ENCODE peak calls at places on chromosomes 2 and 18, in seven cellular contexts. One of them, this sample, is unnamed.

GRCh38 chr2:113877651-113878594 is 12.0 kb upstream of the ACTR3 start:
- DNase-seq in EL: peak; percentile 57
- DNase-seq in fibroblast of mammary gland: peak; percentile 78
- DNase-seq in DMS53: peak; percentile 16
- DNase-seq in substantia nigra: no peak
- DNase-seq in cardiac muscle cell: no peak
- DNase-seq in neural progenitor cell: no peak
- DNase-seq in this sample: peak; percentile 18

GRCh38 chr2:2291500-2292260 is 39.4 kb downstream of the MYT1L start:
- DNase-seq in fibroblast of mammary gland: no peak
- DNase-seq in substantia nigra: no peak
- DNase-seq in DMS53: peak; percentile 4
- DNase-seq in neural progenitor cell: peak; percentile 74
- DNase-seq in EL: no peak
- DNase-seq in cardiac muscle cell: peak; percentile 52
- DNase-seq in this sample: peak; percentile 6

GRCh38 chr2:118185210-118186109 is 97.2 kb downstream of the INSIG2 start:
- DNase-seq in substantia nigra: peak; percentile 9
- DNase-seq in neural progenitor cell: peak; percentile 77
- DNase-seq in fibroblast of mammary gland: peak; percentile 30
- DNase-seq in DMS53: peak; percentile 80
- DNase-seq in cardiac muscle cell: peak; percentile 76
- DNase-seq in EL: peak; percentile 39
- DNase-seq in this sample: peak; percentile 53

GRCh38 chr18:8869696-8870095 is 164.3 kb downstream of the MTCL1 start:
- DNase-seq in EL: no peak
- DNase-seq in substantia nigra: no peak
- DNase-seq in DMS53: no peak
- DNase-seq in neural progenitor cell: no peak
- DNase-seq in cardiac muscle cell: no peak
- DNase-seq in fibroblast of mammary gland: no peak
- DNase-seq in this sample: no peak

GRCh38 chr18:79121746-79122474 is 52.7 kb downstream of the ATP9B start:
- DNase-seq in EL: no peak
- DNase-seq in neural progenitor cell: no peak
- DNase-seq in cardiac muscle cell: no peak
- DNase-seq in substantia nigra: no peak
- DNase-seq in fibroblast of mammary gland: peak; percentile 39
- DNase-seq in DMS53: no peak
- DNase-seq in this sample: no peak

GRCh38 chr2:231198291-231199173 is at the start of gene ARMC9:
- DNase-seq in substantia nigra: peak; percentile 20
- DNase-seq in DMS53: peak; percentile 89
- DNase-seq in cardiac muscle cell: peak; percentile 89
- DNase-seq in EL: peak; percentile 71
- DNase-seq in fibroblast of mammary gland: peak; percentile 40
- DNase-seq in neural progenitor cell: peak; percentile 92
- DNase-seq in this sample: peak; percentile 97

GRCh38 chr2:71313-72035 is 25.2 kb upstream of the FAM110C start:
- DNase-seq in EL: no peak
- DNase-seq in cardiac muscle cell: no peak
- DNase-seq in substantia nigra: no peak
- DNase-seq in neural progenitor cell: no peak
- DNase-seq in fibroblast of mammary gland: no peak
- DNase-seq in DMS53: peak; percentile 17
- DNase-seq in this sample: no peak

GRCh38 chr2:67459761-67460160 is 62.6 kb downstream of the ETAA1 start:
- DNase-seq in DMS53: no peak
- DNase-seq in substantia nigra: no peak
- DNase-seq in fibroblast of mammary gland: no peak
- DNase-seq in neural progenitor cell: no peak
- DNase-seq in cardiac muscle cell: no peak
- DNase-seq in EL: no peak
- DNase-seq in this sample: no peak

GRCh38 chr2:15619510-15619909 is 27.8 kb downstream of the DDX1 start:
- DNase-seq in cardiac muscle cell: no peak
- DNase-seq in DMS53: no peak
- DNase-seq in fibroblast of mammary gland: no peak
- DNase-seq in substantia nigra: no peak
- DNase-seq in neural progenitor cell: no peak
- DNase-seq in EL: no peak
- DNase-seq in this sample: no peak

GRCh38 chr2:238456449-238456848 is 29.7 kb downstream of the ASB1 start:
- DNase-seq in cardiac muscle cell: no peak
- DNase-seq in substantia nigra: no peak
- DNase-seq in neural progenitor cell: no peak
- DNase-seq in EL: no peak
- DNase-seq in DMS53: no peak
- DNase-seq in fibroblast of mammary gland: no peak
- DNase-seq in this sample: no peak

GRCh38 chr18:36191286-36191685 is 4.0 kb downstream of the MOCOS start:
- DNase-seq in neural progenitor cell: no peak
- DNase-seq in cardiac muscle cell: no peak
- DNase-seq in substantia nigra: no peak
- DNase-seq in fibroblast of mammary gland: no peak
- DNase-seq in EL: no peak
- DNase-seq in DMS53: no peak
- DNase-seq in this sample: no peak

GRCh38 chr2:50596521-50596920 is 435.4 kb downstream of the NRXN1 start:
- DNase-seq in EL: no peak
- DNase-seq in cardiac muscle cell: no peak
- DNase-seq in substantia nigra: no peak
- DNase-seq in neural progenitor cell: no peak
- DNase-seq in fibroblast of mammary gland: no peak
- DNase-seq in DMS53: no peak
- DNase-seq in this sample: no peak

GRCh38 chr2:47307066-47307465 is 95.9 kb upstream of the MSH2 start:
- DNase-seq in EL: peak; percentile 21
- DNase-seq in cardiac muscle cell: no peak
- DNase-seq in fibroblast of mammary gland: no peak
- DNase-seq in DMS53: peak; percentile 9
- DNase-seq in substantia nigra: no peak
- DNase-seq in neural progenitor cell: no peak
- DNase-seq in this sample: no peak

GRCh38 chr2:234963785-234964615 is 12.2 kb downstream of the SH3BP4 start:
- DNase-seq in substantia nigra: no peak
- DNase-seq in cardiac muscle cell: no peak
- DNase-seq in fibroblast of mammary gland: peak; percentile 86
- DNase-seq in EL: peak; percentile 66
- DNase-seq in neural progenitor cell: no peak
- DNase-seq in DMS53: no peak
- DNase-seq in this sample: no peak

GRCh38 chr2:64354857-64355680 is 98.9 kb upstream of the LGALSL start:
- DNase-seq in fibroblast of mammary gland: peak; percentile 89
- DNase-seq in substantia nigra: no peak
- DNase-seq in neural progenitor cell: no peak
- DNase-seq in cardiac muscle cell: no peak
- DNase-seq in DMS53: peak; percentile 17
- DNase-seq in EL: peak; percentile 77
- DNase-seq in this sample: no peak

GRCh38 chr2:65382776-65383357 is 49.5 kb downstream of the SPRED2 start:
- DNase-seq in DMS53: peak; percentile 95
- DNase-seq in EL: peak; percentile 88
- DNase-seq in cardiac muscle cell: no peak
- DNase-seq in fibroblast of mammary gland: peak; percentile 94
- DNase-seq in substantia nigra: no peak
- DNase-seq in neural progenitor cell: no peak
- DNase-seq in this sample: no peak

GRCh38 chr2:158989165-158989564 is 20.7 kb downstream of the TANC1 start:
- DNase-seq in substantia nigra: no peak
- DNase-seq in neural progenitor cell: no peak
- DNase-seq in cardiac muscle cell: no peak
- DNase-seq in EL: no peak
- DNase-seq in fibroblast of mammary gland: no peak
- DNase-seq in DMS53: no peak
- DNase-seq in this sample: no peak

GRCh38 chr2:182595650-182596049 is 120.4 kb upstream of the DNAJC10 start:
- DNase-seq in neural progenitor cell: no peak
- DNase-seq in substantia nigra: no peak
- DNase-seq in fibroblast of mammary gland: no peak
- DNase-seq in EL: no peak
- DNase-seq in DMS53: no peak
- DNase-seq in cardiac muscle cell: no peak
- DNase-seq in this sample: no peak

GRCh38 chr2:48715956-48716355 is 39.6 kb downstream of the LHCGR start:
- DNase-seq in fibroblast of mammary gland: peak; percentile 19
- DNase-seq in EL: no peak
- DNase-seq in substantia nigra: no peak
- DNase-seq in DMS53: no peak
- DNase-seq in cardiac muscle cell: no peak
- DNase-seq in neural progenitor cell: no peak
- DNase-seq in this sample: no peak

GRCh38 chr2:27304488-27305240 is 3.6 kb downstream of the UCN start:
- DNase-seq in cardiac muscle cell: no peak
- DNase-seq in fibroblast of mammary gland: no peak
- DNase-seq in substantia nigra: no peak
- DNase-seq in EL: no peak
- DNase-seq in neural progenitor cell: no peak
- DNase-seq in DMS53: peak; percentile 16
- DNase-seq in this sample: no peak

GRCh38 chr2:66930499-66931165 is 466.5 kb upstream of the ETAA1 start:
- DNase-seq in EL: no peak
- DNase-seq in DMS53: no peak
- DNase-seq in fibroblast of mammary gland: no peak
- DNase-seq in substantia nigra: no peak
- DNase-seq in cardiac muscle cell: no peak
- DNase-seq in neural progenitor cell: no peak
- DNase-seq in this sample: no peak

GRCh38 chr2:119683717-119684443 is 4.9 kb downstream of the TMEM177 start:
- DNase-seq in fibroblast of mammary gland: peak; percentile 86
- DNase-seq in substantia nigra: no peak
- DNase-seq in neural progenitor cell: no peak
- DNase-seq in DMS53: peak; percentile 16
- DNase-seq in cardiac muscle cell: no peak
- DNase-seq in EL: peak; percentile 22
- DNase-seq in this sample: no peak

GRCh38 chr2:23658466-23658942 is 268.4 kb downstream of the ATAD2B start:
- DNase-seq in fibroblast of mammary gland: peak; percentile 54
- DNase-seq in neural progenitor cell: no peak
- DNase-seq in substantia nigra: no peak
- DNase-seq in EL: no peak
- DNase-seq in DMS53: no peak
- DNase-seq in cardiac muscle cell: no peak
- DNase-seq in this sample: peak; percentile 86

GRCh38 chr2:230011617-230012016 is 57.1 kb downstream of the SLC16A14 start:
- DNase-seq in cardiac muscle cell: no peak
- DNase-seq in DMS53: no peak
- DNase-seq in substantia nigra: no peak
- DNase-seq in EL: peak; percentile 60
- DNase-seq in fibroblast of mammary gland: peak; percentile 19
- DNase-seq in neural progenitor cell: no peak
- DNase-seq in this sample: no peak

GRCh38 chr2:241635756-241636155 is 1.2 kb downstream of the THAP4 start:
- DNase-seq in fibroblast of mammary gland: peak; percentile 27
- DNase-seq in substantia nigra: no peak
- DNase-seq in DMS53: no peak
- DNase-seq in neural progenitor cell: no peak
- DNase-seq in cardiac muscle cell: no peak
- DNase-seq in EL: no peak
- DNase-seq in this sample: no peak

GRCh38 chr18:23779696-23780303 is 90.5 kb downstream of the LAMA3 start:
- DNase-seq in substantia nigra: no peak
- DNase-seq in cardiac muscle cell: peak; percentile 30
- DNase-seq in EL: peak; percentile 46
- DNase-seq in fibroblast of mammary gland: peak; percentile 47
- DNase-seq in DMS53: no peak
- DNase-seq in neural progenitor cell: no peak
- DNase-seq in this sample: peak; percentile 20

GRCh38 chr2:173148520-173148919 is 72.9 kb downstream of the MAP3K20 start:
- DNase-seq in EL: peak; percentile 66
- DNase-seq in neural progenitor cell: no peak
- DNase-seq in cardiac muscle cell: no peak
- DNase-seq in substantia nigra: no peak
- DNase-seq in DMS53: no peak
- DNase-seq in fibroblast of mammary gland: no peak
- DNase-seq in this sample: no peak

GRCh38 chr18:49691177-49691608 is 122.1 kb downstream of the ACAA2 start:
- DNase-seq in cardiac muscle cell: no peak
- DNase-seq in fibroblast of mammary gland: peak; percentile 98
- DNase-seq in DMS53: no peak
- DNase-seq in neural progenitor cell: no peak
- DNase-seq in substantia nigra: no peak
- DNase-seq in EL: peak; percentile 90
- DNase-seq in this sample: no peak

GRCh38 chr2:166138144-166138543 is 10.3 kb upstream of the SCN1A start:
- DNase-seq in cardiac muscle cell: no peak
- DNase-seq in substantia nigra: no peak
- DNase-seq in DMS53: no peak
- DNase-seq in neural progenitor cell: no peak
- DNase-seq in EL: no peak
- DNase-seq in fibroblast of mammary gland: no peak
- DNase-seq in this sample: no peak

GRCh38 chr2:240640939-240641338 is 15.7 kb downstream of the GPR35 start:
- DNase-seq in DMS53: peak; percentile 82
- DNase-seq in EL: peak; percentile 21
- DNase-seq in substantia nigra: no peak
- DNase-seq in fibroblast of mammary gland: peak; percentile 30
- DNase-seq in neural progenitor cell: peak; percentile 82
- DNase-seq in cardiac muscle cell: peak; percentile 30
- DNase-seq in this sample: peak; percentile 87

GRCh38 chr2:5849596-5849995 is 157.4 kb downstream of the SOX11 start:
- DNase-seq in fibroblast of mammary gland: no peak
- DNase-seq in cardiac muscle cell: peak; percentile 11
- DNase-seq in DMS53: no peak
- DNase-seq in substantia nigra: no peak
- DNase-seq in EL: no peak
- DNase-seq in neural progenitor cell: no peak
- DNase-seq in this sample: no peak

GRCh38 chr2:143968860-143969259 is 551.1 kb downstream of the ZEB2 start:
- DNase-seq in fibroblast of mammary gland: no peak
- DNase-seq in EL: no peak
- DNase-seq in neural progenitor cell: no peak
- DNase-seq in cardiac muscle cell: no peak
- DNase-seq in substantia nigra: no peak
- DNase-seq in DMS53: no peak
- DNase-seq in this sample: no peak

GRCh38 chr2:68223419-68223818 is 28.9 kb downstream of the PPP3R1 start:
- DNase-seq in EL: no peak
- DNase-seq in substantia nigra: no peak
- DNase-seq in DMS53: no peak
- DNase-seq in fibroblast of mammary gland: peak; percentile 35
- DNase-seq in neural progenitor cell: no peak
- DNase-seq in cardiac muscle cell: no peak
- DNase-seq in this sample: no peak

GRCh38 chr2:217000406-217000805 is 140.5 kb upstream of the TNP1 start:
- DNase-seq in EL: no peak
- DNase-seq in DMS53: peak; percentile 4
- DNase-seq in cardiac muscle cell: no peak
- DNase-seq in substantia nigra: no peak
- DNase-seq in fibroblast of mammary gland: no peak
- DNase-seq in neural progenitor cell: no peak
- DNase-seq in this sample: no peak

GRCh38 chr18:46502444-46502843 is 154.6 kb downstream of the LOXHD1 start:
- DNase-seq in substantia nigra: no peak
- DNase-seq in DMS53: peak; percentile 19
- DNase-seq in EL: no peak
- DNase-seq in fibroblast of mammary gland: no peak
- DNase-seq in neural progenitor cell: peak; percentile 77
- DNase-seq in cardiac muscle cell: peak; percentile 82
- DNase-seq in this sample: peak; percentile 8

GRCh38 chr18:60053747-60054304 is 154.0 kb downstream of the PMAIP1 start:
- DNase-seq in cardiac muscle cell: peak; percentile 2
- DNase-seq in fibroblast of mammary gland: peak; percentile 98
- DNase-seq in DMS53: peak; percentile 100
- DNase-seq in substantia nigra: no peak
- DNase-seq in neural progenitor cell: peak; percentile 11
- DNase-seq in EL: peak; percentile 98
- DNase-seq in this sample: no peak

This sample was measured in HuH-7.